ENCODE peak calls at places on chromosome X, in five cellular contexts. B is HepG2, Q is IMR-90, A is K562, D is GM12878. P is an unnamed sample.

GRCh38 chrX:39016551-39016950 is 215.3 kb downstream of the MID1IP1 start:
- DNase-seq in B (no peak), Q (no peak), A (no peak), D (no peak), P (no peak)

GRCh38 chrX:137747231-137747630 is 181.3 kb downstream of the ZIC3 start:
- DNase-seq in B (no peak), Q (no peak), A (no peak), D (no peak), P (no peak)

GRCh38 chrX:119686087-119686639 is 6.8 kb downstream of the SEPTIN6 start:
- DNase-seq in B (no peak), Q (no peak), A (no peak), D (peak; percentile 76), P (no peak)

GRCh38 chrX:115562492-115562872 is 1.5 kb downstream of the PLS3 start:
- DNase-seq in B (peak; percentile 13), Q (peak; percentile 51), A (no peak), D (no peak), P (peak; percentile 19)

GRCh38 chrX:39957816-39958561 is 139.8 kb downstream of the BCOR start:
- DNase-seq in B (no peak), Q (peak; percentile 31), A (no peak), D (no peak), P (no peak)

GRCh38 chrX:129932137-129932791 is 26.3 kb downstream of the UTP14A start:
- DNase-seq in B (peak; percentile 62), Q (peak; percentile 81), A (peak; percentile 93), D (peak; percentile 38), P (peak; percentile 94)

GRCh38 chrX:128458888-128459287 is 406.7 kb upstream of the ACTRT1 start:
- DNase-seq in B (no peak), Q (peak; percentile 5), A (no peak), D (no peak), P (no peak)

GRCh38 chrX:40060356-40060845 is 37.4 kb downstream of the BCOR start:
- DNase-seq in B (no peak), Q (no peak), A (no peak), D (no peak), P (no peak)

GRCh38 chrX:46876901-46877300 is 35.3 kb upstream of the JADE3 start:
- DNase-seq in B (no peak), Q (no peak), A (no peak), D (no peak), P (no peak)

GRCh38 chrX:140141444-140142029 is 176.2 kb upstream of the CXorf66 start:
- DNase-seq in B (peak; percentile 8), Q (peak; percentile 31), A (peak; percentile 48), D (peak; percentile 3), P (peak; percentile 35)

GRCh38 chrX:131649741-131650140 is 105.9 kb downstream of the OR13H1 start:
- DNase-seq in B (no peak), Q (no peak), A (no peak), D (no peak), P (no peak)

DNA sequence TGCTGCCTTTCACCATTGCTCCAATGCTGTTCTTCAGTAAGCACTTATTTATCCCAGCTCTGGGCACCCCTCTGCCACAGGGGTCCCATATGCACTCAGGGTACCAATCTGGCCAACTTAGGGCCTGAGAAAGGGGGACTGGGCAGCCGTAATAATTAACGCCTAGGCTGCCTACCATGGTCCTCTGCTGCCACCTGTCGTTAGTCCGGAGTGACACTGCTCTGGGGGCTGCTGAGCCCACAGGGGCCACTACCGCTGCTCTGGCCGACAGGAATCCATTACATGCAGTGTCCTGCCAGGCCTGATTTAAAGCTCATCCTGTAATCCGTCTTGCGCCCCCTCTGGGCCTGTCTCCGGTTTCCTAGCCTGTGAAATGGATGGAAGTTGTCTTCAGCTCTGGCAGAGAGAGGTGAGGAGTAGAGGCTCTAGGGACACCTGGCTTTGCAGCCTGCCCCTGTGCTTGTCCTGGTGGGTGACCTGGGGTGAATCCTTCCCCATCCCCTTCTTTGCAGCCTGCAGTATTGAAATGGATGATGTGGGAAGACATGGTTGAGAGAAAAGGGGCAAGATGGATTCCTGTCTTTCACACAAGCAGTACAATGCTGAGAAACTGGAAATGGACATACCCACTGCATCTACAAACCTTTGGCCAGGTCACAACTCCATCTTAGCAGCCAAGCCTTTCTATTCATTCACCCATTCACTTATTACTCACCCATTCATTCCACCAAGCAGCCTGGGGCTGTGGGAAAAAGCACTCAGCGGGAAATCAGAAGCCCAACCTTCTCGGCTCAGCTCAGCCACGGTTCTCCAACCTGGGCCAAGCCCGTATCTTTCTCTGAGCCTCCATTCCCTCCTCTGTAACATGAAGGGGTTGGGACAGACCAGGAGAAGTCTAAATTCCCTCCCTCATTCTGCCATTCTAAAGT is 116.3 kb upstream of the NALF2 start:
- DNase-seq in B (peak; percentile 45), Q (peak; percentile 21), A (peak; percentile 66), D (no peak), P (peak; percentile 46)
- TF ChIP-seq BHLHE40 in B (no peak), Q (no peak), A (no peak), D (no peak), P (no peak)

GRCh38 chrX:124518888-124519287 is 172.5 kb downstream of the SH2D1A start:
- DNase-seq in B (no peak), Q (peak; percentile 7), A (no peak), D (no peak), P (no peak)
- TF ChIP-seq SMC3 in B (no peak), Q (no peak), A (no peak), D (no peak), P (no peak)

GRCh38 chrX:24204331-24204730 is 54.8 kb downstream of the ZFX start:
- DNase-seq in B (no peak), Q (peak; percentile 44), A (no peak), D (no peak), P (no peak)
- TF ChIP-seq BHLHE40 in B (no peak), Q (no peak), A (no peak), D (no peak), P (no peak)

DNA sequence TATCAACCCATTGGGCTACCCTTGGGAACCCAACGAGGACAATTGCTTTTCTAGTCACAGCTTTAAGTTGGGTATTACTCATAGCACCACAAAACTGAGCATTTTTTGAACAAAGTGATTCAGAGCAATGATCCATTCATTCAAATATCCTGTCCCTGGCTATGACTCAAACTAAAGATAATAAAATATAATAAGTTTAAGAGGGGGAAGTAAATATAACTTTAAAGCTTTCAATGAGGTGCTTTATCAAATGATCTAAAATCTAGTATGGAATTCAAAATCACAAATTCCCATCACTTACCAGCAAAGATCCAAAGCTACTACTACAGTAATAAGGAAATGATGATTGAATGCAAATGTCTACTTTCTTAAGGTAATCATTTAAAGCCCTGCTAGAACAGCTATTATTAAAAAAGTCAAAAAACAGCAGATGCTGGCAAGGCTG is 39.8 kb upstream of the S100G start:
- DNase-seq in B (no peak), Q (peak; percentile 74), A (no peak), D (no peak), P (no peak)
- TF ChIP-seq SMC3 in B (no peak), Q (no peak), A (no peak), D (no peak), P (no peak)

GRCh38 chrX:72073614-72074013 is 58.1 kb downstream of the RTL5 start:
- DNase-seq in B (no peak), Q (no peak), A (no peak), D (no peak), P (no peak)

GRCh38 chrX:72071213-72071612 is 60.5 kb downstream of the RTL5 start:
- DNase-seq in B (no peak), Q (no peak), A (no peak), D (no peak), P (no peak)

DNA sequence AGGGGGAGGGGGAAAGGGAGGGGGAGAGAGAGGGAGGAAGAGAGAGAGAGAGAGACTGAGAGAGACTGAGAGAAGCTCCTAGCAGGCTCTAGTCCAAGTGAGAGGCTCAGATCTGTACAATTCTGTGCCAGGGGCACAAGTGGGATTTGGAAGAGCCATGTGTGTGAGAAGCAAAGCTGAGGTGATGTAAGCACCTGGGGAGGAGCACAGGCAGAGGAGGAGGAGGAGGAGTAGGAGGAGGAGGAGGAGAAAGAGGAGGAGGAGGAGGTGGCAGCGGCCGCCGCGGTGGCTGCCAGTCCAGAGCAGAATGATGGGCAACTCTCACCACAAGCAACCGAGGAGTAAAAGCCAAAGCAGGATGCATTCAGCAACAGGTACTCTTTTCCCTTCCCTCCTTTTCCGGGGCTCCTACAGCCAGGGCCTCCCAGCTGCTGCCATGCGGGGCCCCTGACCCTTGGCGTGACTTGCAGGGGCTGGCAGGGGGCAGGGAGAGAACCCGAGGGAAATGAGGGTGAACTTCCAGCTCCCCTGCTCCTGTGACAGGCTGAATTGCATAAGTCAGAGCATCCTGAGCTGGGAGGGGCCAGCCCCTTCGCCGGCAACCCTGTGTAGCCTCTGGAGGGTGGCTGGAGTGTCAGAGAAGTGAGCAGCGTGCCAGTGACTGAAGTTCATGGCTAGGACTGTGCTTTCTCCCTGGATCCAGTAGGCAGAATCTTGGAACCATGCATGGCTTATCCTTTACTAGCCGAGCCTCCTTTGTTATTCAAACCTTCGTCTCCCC is 62.1 kb downstream of the RTL5 start:
- DNase-seq in B (no peak), Q (no peak), A (no peak), D (no peak), P (no peak)
- TF ChIP-seq BHLHE40 in B (no peak), Q (no peak), A (no peak), D (no peak), P (no peak)

DNA sequence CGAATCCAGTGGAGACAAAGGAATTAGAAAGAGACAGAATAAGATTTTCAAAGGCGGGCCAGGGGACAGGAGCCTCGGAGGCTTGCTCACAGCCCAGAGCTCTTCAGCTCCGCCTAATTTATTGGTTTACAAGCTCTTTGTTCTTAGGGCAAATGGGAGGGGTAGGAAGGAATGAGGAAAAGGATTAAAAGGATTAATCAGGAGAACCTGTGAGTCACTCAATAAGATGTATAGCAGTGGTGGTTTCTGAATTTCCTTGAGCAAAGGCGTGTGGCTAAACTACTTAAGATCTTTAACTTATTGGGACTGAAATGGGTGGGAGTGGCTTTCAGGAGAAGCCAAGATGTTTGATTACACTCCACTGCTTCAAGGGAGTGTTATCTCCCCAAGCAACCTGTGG is 456.0 kb upstream of the SPANXN1 start:
- DNase-seq in B (no peak), Q (no peak), A (no peak), D (no peak), P (no peak)
- TF ChIP-seq SMC3 in B (no peak), Q (no peak), A (no peak), D (no peak), P (no peak)

GRCh38 chrX:21586001-21586400 is 72.1 kb downstream of the KLHL34 start:
- DNase-seq in B (no peak), Q (peak; percentile 3), A (no peak), D (no peak), P (no peak)
- TF ChIP-seq BHLHE40 in B (no peak), Q (no peak), A (no peak), D (no peak), P (no peak)

DNA sequence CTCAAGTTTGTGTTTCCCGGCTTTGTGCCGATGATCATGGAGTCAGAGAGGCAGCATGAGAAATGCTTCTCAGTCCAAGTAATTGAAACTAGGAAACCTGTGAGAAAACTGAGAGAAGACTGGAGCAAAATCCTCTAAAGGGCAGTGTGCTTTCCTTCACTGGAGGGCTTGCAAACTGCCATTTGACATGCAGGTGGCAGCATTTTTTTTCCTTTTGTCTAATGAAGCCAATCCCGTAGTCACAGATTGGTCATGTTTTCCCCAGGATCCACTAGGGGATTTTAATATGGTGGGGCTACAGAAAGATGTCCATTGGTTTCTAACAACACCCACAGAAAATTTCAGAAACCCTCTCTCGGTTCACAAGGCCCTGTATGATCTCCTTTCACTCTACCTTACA is 117.4 kb upstream of the NUDT10 start:
- DNase-seq in B (peak; percentile 0), Q (no peak), A (no peak), D (no peak), P (no peak)
- TF ChIP-seq SMC3 in B (no peak), Q (no peak), A (no peak), D (no peak), P (no peak)